ENCODE peak calls at places on chromosomes 12 and 14, in seven cellular contexts. I, L, J, N, D, P and G are unnamed samples.

GRCh38 chr12:6532927-6533652 is 1.2 kb upstream of the GAPDH start:
- DNase-seq in N (peak), J (peak), I (no peak), D (peak), L (no peak), P (peak), G (peak)

GRCh38 chr14:79581912-79582576 is 629.3 kb downstream of the DIO2 start:
- DNase-seq in J (no peak), D (no peak), P (no peak), I (no peak), L (no peak), N (no peak), G (no peak)

GRCh38 chr14:61140271-61140670 is 140.9 kb downstream of the TMEM30B start:
- DNase-seq in I (no peak), D (no peak), J (no peak), P (peak), L (no peak), N (no peak), G (no peak)

GRCh38 chr12:94262228-94263010 is 114.0 kb downstream of the PLXNC1 start:
- DNase-seq in L (peak), P (peak), N (peak), D (peak), J (peak), I (peak), G (peak)

GRCh38 chr12:65278576-65279386 is at the start of gene MSRB3:
- DNase-seq in D (peak), P (peak), N (peak), L (no peak), I (no peak), J (peak), G (peak)

GRCh38 chr14:22919601-22919921 is 612 bp upstream of the RBM23 start:
- DNase-seq in N (no peak), J (no peak), D (no peak), L (no peak), I (no peak), P (no peak), G (no peak)

GRCh38 chr12:1205512-1206060 is 214.6 kb downstream of the ERC1 start:
- DNase-seq in P (peak), L (no peak), J (peak), I (no peak), N (no peak), D (no peak), G (no peak)

GRCh38 chr12:3973939-3974644 is 100.9 kb upstream of the PARP11 start:
- DNase-seq in I (no peak), N (no peak), J (no peak), L (no peak), P (no peak), D (peak), G (no peak)

GRCh38 chr12:3872800-3873636 is at the start of gene PARP11:
- DNase-seq in J (peak), D (peak), I (peak), L (peak), P (peak), N (peak), G (peak)

GRCh38 chr12:8556748-8557147 is 16.0 kb upstream of the CLEC4E start:
- DNase-seq in I (no peak), N (no peak), P (peak), L (no peak), J (no peak), D (no peak), G (no peak)

GRCh38 chr12:62192486-62193250 is 67.5 kb upstream of the USP15 start:
- DNase-seq in J (peak), P (peak), D (peak), N (peak), L (no peak), I (no peak), G (peak)

GRCh38 chr12:77133566-77133965 is 68.2 kb upstream of the E2F7 start:
- DNase-seq in N (peak), D (peak), J (peak), P (peak), I (no peak), L (no peak), G (no peak)

GRCh38 chr12:57105011-57105753 is 6.0 kb downstream of the STAT6 start:
- DNase-seq in D (no peak), N (no peak), I (no peak), P (no peak), L (no peak), J (no peak), G (peak)

GRCh38 chr14:22651586-22651985 is 7.4 kb upstream of the OR6J1 start:
- DNase-seq in J (no peak), L (no peak), I (no peak), P (no peak), D (no peak), N (no peak), G (no peak)

GRCh38 chr14:105376521-105377440 is 21.6 kb upstream of the TEX22 start:
- DNase-seq in I (no peak), D (no peak), L (no peak), P (no peak), N (no peak), J (no peak), G (peak)

GRCh38 chr14:71264260-71264659 is 357.0 kb downstream of the PCNX1 start:
- DNase-seq in L (no peak), N (no peak), J (no peak), P (no peak), I (no peak), D (no peak), G (no peak)

GRCh38 chr14:97846156-97846555 is 1049.0 kb downstream of the VRK1 start:
- DNase-seq in J (no peak), L (no peak), P (no peak), N (no peak), D (no peak), I (no peak), G (peak)

GRCh38 chr12:13075114-13075471 is 28.4 kb downstream of the GSG1 start:
- DNase-seq in D (no peak), J (no peak), L (no peak), N (no peak), P (peak), I (no peak), G (no peak)

GRCh38 chr14:76937181-76938091 is 91.1 kb downstream of the IRF2BPL start:
- DNase-seq in N (peak), I (no peak), P (peak), D (no peak), J (no peak), L (no peak), G (peak)

GRCh38 chr12:56046027-56046780 is 4.5 kb downstream of the RPS26 start:
- DNase-seq in J (no peak), I (no peak), L (no peak), N (no peak), P (no peak), D (no peak), G (no peak)

GRCh38 chr12:77559400-77560074 is 271.2 kb upstream of the NAV3 start:
- DNase-seq in J (no peak), P (no peak), L (no peak), D (no peak), I (no peak), N (no peak), G (no peak)

GRCh38 chr12:68960162-68960501 is 27.2 kb upstream of the CPM start:
- DNase-seq in I (no peak), P (peak), J (no peak), D (no peak), L (no peak), N (no peak), G (no peak)

GRCh38 chr12:9041321-9041720 is 52.0 kb downstream of the KLRG1 start:
- DNase-seq in J (no peak), P (peak), D (no peak), L (no peak), N (peak), I (no peak), G (peak)

GRCh38 chr14:104349950-104350349 is 211.6 kb downstream of the KIF26A start:
- DNase-seq in J (no peak), P (no peak), D (no peak), N (no peak), I (no peak), L (no peak), G (peak)

GRCh38 chr14:54208751-54209150 is 188.1 kb upstream of the CDKN3 start:
- DNase-seq in L (no peak), D (no peak), J (peak), N (no peak), P (no peak), I (no peak), G (no peak)

GRCh38 chr12:65965358-65965757 is 141.1 kb downstream of the HMGA2 start:
- DNase-seq in L (no peak), P (peak), J (no peak), D (no peak), N (no peak), I (no peak), G (peak)

GRCh38 chr14:83994020-83994419 is 1535.9 kb upstream of the FLRT2 start:
- DNase-seq in D (no peak), J (no peak), I (no peak), L (no peak), N (no peak), P (no peak), G (no peak)

GRCh38 chr12:102833687-102834435 is 83.2 kb downstream of the PAH start:
- DNase-seq in N (no peak), J (no peak), I (no peak), L (no peak), D (peak), P (no peak), G (peak)

GRCh38 chr12:69527506-69528272 is 57.5 kb downstream of the FRS2 start:
- DNase-seq in D (no peak), N (no peak), L (no peak), I (no peak), J (peak), P (peak), G (peak)

GRCh38 chr14:87457727-87458126 is 535.3 kb downstream of the GALC start:
- DNase-seq in I (no peak), P (peak), N (no peak), L (no peak), J (no peak), D (no peak), G (no peak)